ENCODE peak calls at places on chromosomes 6 and 20, in four cellular contexts. K is HCT116, S is SK-N-SH, W is K562. C is an unnamed sample.

GRCh38 chr6:11277275-11278206 is 45.1 kb upstream of the NEDD9 start:
- DNase-seq in W (no peak), S (no peak), K (no peak), C (peak; percentile 59)

GRCh38 chr6:49038294-49038693 is 424.8 kb downstream of the MMUT start:
- DNase-seq in S (no peak), K (no peak), W (no peak), C (no peak)

GRCh38 chr20:14453259-14453658 is 115.8 kb upstream of the FLRT3 start:
- DNase-seq in K (no peak), W (no peak), S (no peak), C (no peak)

GRCh38 chr6:33505544-33506330 is 51.4 kb downstream of the ZBTB9 start:
- DNase-seq in S (no peak), K (no peak), W (no peak), C (no peak)

GRCh38 chr6:88008821-88009220 is 38.8 kb upstream of the SPACA1 start:
- DNase-seq in K (no peak), S (no peak), W (no peak), C (no peak)

GRCh38 chr20:46990017-46990810 is 95.6 kb downstream of the EYA2 start:
- DNase-seq in S (no peak), K (no peak), W (peak; percentile 78), C (no peak)

GRCh38 chr6:107987805-107988204 is 29.8 kb upstream of the SEC63 start:
- DNase-seq in S (no peak), W (no peak), K (no peak), C (no peak)

GRCh38 chr6:124655856-124656255 is 306.4 kb upstream of the RNF217 start:
- DNase-seq in K (no peak), S (no peak), W (no peak), C (no peak)

GRCh38 chr6:140827593-140827992 is 1305.1 kb upstream of the GJE1 start:
- DNase-seq in S (no peak), W (no peak), K (no peak), C (no peak)

GRCh38 chr20:40251284-40251932 is 437.6 kb downstream of the MAFB start:
- DNase-seq in W (peak; percentile 27), K (peak; percentile 37), S (peak; percentile 32), C (peak; percentile 69)

GRCh38 chr6:7865811-7866210 is 44.8 kb downstream of the TXNDC5 start:
- DNase-seq in S (no peak), K (no peak), W (no peak), C (no peak)

GRCh38 chr20:33061626-33062025 is 7.9 kb downstream of the BPIFB3 start:
- DNase-seq in K (no peak), S (no peak), W (no peak), C (no peak)

GRCh38 chr20:62804632-62805364 is at the start of gene OGFR:
- DNase-seq in K (no peak), S (peak; percentile 96), W (peak; percentile 91), C (no peak)

GRCh38 chr6:124462746-124463145 is 499.5 kb upstream of the RNF217 start:
- DNase-seq in K (no peak), W (no peak), S (no peak), C (no peak)

GRCh38 chr20:9627219-9627618 is 112.8 kb downstream of the LAMP5 start:
- DNase-seq in K (no peak), S (no peak), W (no peak), C (no peak)

GRCh38 chr6:422423-423061 is 31.0 kb downstream of the IRF4 start:
- DNase-seq in S (no peak), W (no peak), K (no peak), C (no peak)

GRCh38 chr20:57397004-57397692 is 6.0 kb downstream of the RBM38 start:
- DNase-seq in S (no peak), K (no peak), W (no peak), C (no peak)

GRCh38 chr6:163438940-163439335 is 24.4 kb downstream of the QKI start:
- DNase-seq in W (peak; percentile 44), S (peak; percentile 48), K (no peak), C (no peak)

GRCh38 chr6:41374618-41375590 is 39.5 kb downstream of the NCR2 start:
- DNase-seq in K (no peak), W (no peak), S (peak; percentile 40), C (no peak)

GRCh38 chr20:63145156-63145555 is 70.8 kb downstream of the YTHDF1 start:
- DNase-seq in K (no peak), W (no peak), S (no peak), C (no peak)

GRCh38 chr6:118680452-118681095 is 29.2 kb upstream of the CEP85L start:
- DNase-seq in W (peak; percentile 53), S (no peak), K (no peak), C (no peak)

GRCh38 chr20:22922987-22923386 is 112.1 kb upstream of the SSTR4 start:
- DNase-seq in K (no peak), S (no peak), W (no peak), C (no peak)

GRCh38 chr6:11525468-11526155 is 11.9 kb upstream of the TMEM170B start:
- DNase-seq in K (no peak), W (no peak), S (no peak), C (no peak)

GRCh38 chr20:13469262-13469661 is 169.5 kb downstream of the TASP1 start:
- DNase-seq in K (no peak), S (no peak), W (no peak), C (no peak)

GRCh38 chr20:37461376-37461775 is 59.7 kb upstream of the NNAT start:
- DNase-seq in K (no peak), S (no peak), W (no peak), C (no peak)

GRCh38 chr6:15761045-15761502 is 98.2 kb upstream of the DTNBP1 start:
- DNase-seq in K (no peak), S (no peak), W (no peak), C (no peak)

GRCh38 chr20:57882451-57883161 is 172.8 kb upstream of the PMEPA1 start:
- DNase-seq in K (no peak), W (no peak), S (no peak), C (no peak)

GRCh38 chr20:14915356-14915755 is 577.9 kb upstream of the FLRT3 start:
- DNase-seq in K (no peak), S (peak; percentile 61), W (no peak), C (no peak)

GRCh38 chr6:147821266-147821665 is 312.8 kb downstream of the SAMD5 start:
- DNase-seq in K (no peak), S (no peak), W (no peak), C (no peak)

GRCh38 chr6:75196051-75196743 is 9.7 kb downstream of the COL12A1 start:
- DNase-seq in S (no peak), W (no peak), K (no peak), C (no peak)

GRCh38 chr6:45480697-45481415 is 103.1 kb upstream of the SUPT3H start:
- DNase-seq in S (no peak), W (no peak), K (no peak), C (no peak)
- H3K27me3 ChIP-seq in S (no peaks in the 10 kb centered on the region), W (no peaks in the 10 kb centered on the region), K (no peaks in the 10 kb centered on the region), C (no peaks in the 10 kb centered on the region)

GRCh38 chr6:106084973-106085686 is 1.0 kb upstream of the PRDM1 start:
- DNase-seq in W (no peak), K (no peak), S (no peak), C (no peak)
- H3K9ac ChIP-seq in W (no peak overlapping the region), K (peak overlapping the region; percentile 50), S (no peak overlapping the region), C (no peak overlapping the region)

GRCh38 chr6:160357088-160357487 is 8.9 kb downstream of the SLC22A3 start:
- DNase-seq in W (no peak), S (no peak), K (no peak), C (no peak)
- TF ChIP-seq YY1 in W (no peak), S (no peak), K (no peak), C (no peak)

DNA sequence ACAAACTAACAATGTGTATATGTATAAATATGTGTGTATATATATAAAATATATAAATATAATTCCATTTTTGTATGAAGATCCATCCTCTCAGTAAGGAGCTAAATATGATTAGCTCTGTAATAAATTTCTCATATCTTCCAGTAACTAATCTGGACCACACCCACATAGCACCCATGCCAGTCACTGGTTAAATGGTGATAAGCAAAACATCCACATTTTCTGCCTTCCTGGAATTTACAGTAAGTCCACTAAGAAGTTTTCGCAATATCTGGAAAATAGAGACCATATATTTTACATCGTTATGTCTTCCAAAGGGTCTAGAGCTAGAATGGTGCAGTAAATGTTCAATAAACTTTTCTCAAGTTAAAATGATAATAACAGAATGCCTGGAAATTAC is 151.5 kb upstream of the STMND1 start:
- DNase-seq in S (no peak), K (no peak), W (no peak), C (no peak)
- H3K27me3 ChIP-seq in S (no peaks in the 10 kb centered on the region), K (no peaks in the 10 kb centered on the region), W (peaks cover 2% of the 10 kb centered on the region), C (no peaks in the 10 kb centered on the region)

DNA sequence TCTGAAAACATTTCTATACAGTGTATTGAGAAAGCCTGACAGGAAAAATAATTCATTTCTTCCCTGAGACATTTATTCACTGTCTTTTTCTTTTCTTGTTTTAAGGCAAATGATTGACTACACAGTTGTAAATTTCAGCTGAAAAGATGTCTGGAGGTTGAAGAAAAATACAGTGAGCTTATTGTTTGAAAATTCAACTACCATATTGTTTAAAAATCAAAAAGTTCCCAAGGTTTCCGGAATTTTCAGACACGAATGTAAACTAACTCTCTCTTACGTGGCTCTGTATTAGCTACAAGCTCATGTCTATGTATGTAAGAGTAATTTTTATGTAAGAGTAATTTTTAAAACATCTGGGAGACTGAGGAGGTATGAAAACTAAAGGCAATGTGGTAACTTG is 1.5 kb downstream of the PTGIS start:
- DNase-seq in W (no peak), K (no peak), S (no peak), C (no peak)
- H3K9ac ChIP-seq in W (no peak overlapping the region), K (no peak overlapping the region), S (no peak overlapping the region), C (no peak overlapping the region)

DNA sequence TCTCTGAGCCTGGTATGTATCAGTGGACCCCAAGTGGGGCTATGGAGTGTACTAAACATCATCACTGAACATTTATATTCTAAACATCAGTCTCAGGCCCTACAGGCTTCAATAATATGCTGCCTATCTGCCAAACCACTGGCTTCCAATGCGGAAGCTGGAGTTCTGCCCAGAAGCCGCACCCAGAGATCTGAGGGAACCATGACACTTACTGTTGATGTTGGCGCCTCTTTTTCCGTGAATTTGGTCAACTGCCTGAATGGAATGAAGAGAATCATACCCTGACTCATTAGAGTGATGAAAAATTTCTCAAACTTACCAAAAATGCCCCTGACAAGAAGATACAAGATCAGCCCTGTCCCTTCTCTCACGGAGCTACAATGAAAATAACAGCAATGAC is 66.2 kb downstream of the SLC22A23 start:
- DNase-seq in K (peak; percentile 80), W (peak; percentile 60), S (no peak), C (no peak)
- TF ChIP-seq YY1 in K (peak; percentile 66), W (no peak), S (no peak), C (no peak)

DNA sequence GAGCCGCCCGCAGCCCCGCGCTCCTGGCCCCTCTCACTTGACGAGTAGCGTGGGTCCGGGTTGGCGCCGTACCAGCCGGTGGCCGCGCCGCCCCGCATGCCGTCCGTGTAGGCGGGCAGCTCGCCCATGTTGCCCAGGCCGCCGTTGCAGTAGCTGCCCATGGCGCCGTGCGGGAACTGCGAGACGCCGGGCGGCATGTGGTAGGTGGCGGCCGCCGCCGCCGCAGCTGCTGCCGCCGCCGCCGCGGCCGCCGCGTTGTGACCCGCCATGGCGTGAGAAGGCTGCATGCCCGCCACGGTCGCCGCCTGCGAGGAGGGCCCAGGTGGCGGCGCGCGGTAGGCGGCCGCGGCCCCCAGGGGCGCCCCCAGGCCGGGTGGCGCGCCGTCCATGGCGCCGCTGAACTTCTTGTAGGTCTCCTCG is 395 bp downstream of the NKX2-4 start:
- DNase-seq in S (peak; percentile 65), K (no peak), W (no peak), C (no peak)
- H3K27me3 ChIP-seq in S (peaks cover 50% of the 10 kb centered on the region), K (peaks cover 28% of the 10 kb centered on the region), W (no peaks in the 10 kb centered on the region), C (peaks cover 88% of the 10 kb centered on the region)